ENCODE peak calls at places on chromosomes 1 and 21, in four cellular contexts. Z is Daoy, W is iris pigment epithelial cell, D is cardiac fibroblast. S is an unnamed sample.

GRCh38 chr21:27734146-27734545 is 767.3 kb upstream of the ADAMTS5 start:
- DNase-seq in W (peak; percentile 93), Z (peak; percentile 12), D (peak; percentile 81), S (no peak)

GRCh38 chr1:36947384-36947783 is 86.9 kb downstream of the GRIK3 start:
- DNase-seq in Z (no peak), D (no peak), W (no peak), S (no peak)

GRCh38 chr21:45079351-45079750 is 5.0 kb downstream of the ADARB1 start:
- DNase-seq in W (no peak), Z (no peak), D (no peak), S (no peak)

GRCh38 chr21:46092026-46092764 is 5.7 kb upstream of the COL6A2 start:
- DNase-seq in W (peak; percentile 96), D (peak; percentile 86), Z (peak; percentile 95), S (no peak)

GRCh38 chr21:16667395-16667794 is 845.4 kb upstream of the CXADR start:
- DNase-seq in W (no peak), Z (no peak), D (peak; percentile 6), S (no peak)

GRCh38 chr1:10830961-10831669 is 34.7 kb upstream of the CASZ1 start:
- DNase-seq in Z (peak; percentile 72), W (no peak), D (no peak), S (no peak)

GRCh38 chr1:226656201-226656600 is 82.9 kb downstream of the ITPKB start:
- DNase-seq in Z (no peak), W (no peak), D (no peak), S (no peak)

GRCh38 chr1:77416692-77417450 is 135.1 kb downstream of the AK5 start:
- DNase-seq in W (peak; percentile 40), D (no peak), Z (peak; percentile 50), S (no peak)

GRCh38 chr21:23162213-23162946 is 2164.2 kb downstream of the NCAM2 start:
- DNase-seq in Z (peak; percentile 12), D (no peak), W (peak; percentile 8), S (no peak)

GRCh38 chr1:232793944-232794343 is 11.3 kb upstream of the MAP10 start:
- DNase-seq in Z (peak; percentile 80), W (peak; percentile 93), D (peak; percentile 38), S (no peak)

GRCh38 chr1:28507646-28508434 is 2.0 kb downstream of the RCC1 start:
- DNase-seq in W (no peak), Z (no peak), D (no peak), S (no peak)

GRCh38 chr1:66503841-66504470 is 30.0 kb upstream of the SGIP1 start:
- DNase-seq in D (peak; percentile 79), Z (peak; percentile 54), W (peak; percentile 78), S (peak; percentile 29)

S was measured in CMK.